ENCODE peak calls at places on chromosomes 4 and X, in nine cellular contexts. One of them, this sample, is unnamed.

GRCh38 chr4:54165011-54165410 is 64.1 kb upstream of the PDGFRA start:
- DNase-seq in activated CD4-positive, alpha-beta T cell treated with anti-CD3 and anti-CD28 coated beads, Interleukin-2, amount 10 ng/mL, durations not matched to agents 7 days and 5 days: no peak
- DNase-seq in stimulated activated CD8-positive, alpha-beta memory T cell treated with anti-CD3 and anti-CD28 coated beads, Interleukin-7, amount 100 ng/mL, for 4 hours: no peak
- DNase-seq in lung microvascular endothelial cell: no peak
- DNase-seq in GM12865: no peak
- DNase-seq in cardiac septum: no peak
- DNase-seq in Calu3: no peak
- DNase-seq in GM19239: no peak
- DNase-seq in smooth muscle cell of the brain vasculature: no peak
- DNase-seq in this sample: no peak

GRCh38 chrX:107712231-107713204 is 63.1 kb downstream of the TSC22D3 start:
- DNase-seq in activated CD4-positive, alpha-beta T cell treated with anti-CD3 and anti-CD28 coated beads, Interleukin-2, amount 10 ng/mL, durations not matched to agents 7 days and 5 days: no peak
- DNase-seq in stimulated activated CD8-positive, alpha-beta memory T cell treated with anti-CD3 and anti-CD28 coated beads, Interleukin-7, amount 100 ng/mL, for 4 hours: no peak
- DNase-seq in lung microvascular endothelial cell: peak
- DNase-seq in GM12865: no peak
- DNase-seq in cardiac septum: peak
- DNase-seq in Calu3: no peak
- DNase-seq in GM19239: no peak
- DNase-seq in smooth muscle cell of the brain vasculature: no peak
- DNase-seq in this sample: no peak

GRCh38 chrX:12563121-12563520 is 228.1 kb upstream of the PRPS2 start:
- DNase-seq in activated CD4-positive, alpha-beta T cell treated with anti-CD3 and anti-CD28 coated beads, Interleukin-2, amount 10 ng/mL, durations not matched to agents 7 days and 5 days: no peak
- DNase-seq in stimulated activated CD8-positive, alpha-beta memory T cell treated with anti-CD3 and anti-CD28 coated beads, Interleukin-7, amount 100 ng/mL, for 4 hours: no peak
- DNase-seq in lung microvascular endothelial cell: no peak
- DNase-seq in GM12865: no peak
- DNase-seq in cardiac septum: no peak
- DNase-seq in Calu3: no peak
- DNase-seq in GM19239: no peak
- DNase-seq in smooth muscle cell of the brain vasculature: no peak
- DNase-seq in this sample: no peak

GRCh38 chr4:64156253-64156652 is 253.0 kb downstream of the TECRL start:
- DNase-seq in activated CD4-positive, alpha-beta T cell treated with anti-CD3 and anti-CD28 coated beads, Interleukin-2, amount 10 ng/mL, durations not matched to agents 7 days and 5 days: no peak
- DNase-seq in stimulated activated CD8-positive, alpha-beta memory T cell treated with anti-CD3 and anti-CD28 coated beads, Interleukin-7, amount 100 ng/mL, for 4 hours: no peak
- DNase-seq in lung microvascular endothelial cell: no peak
- DNase-seq in GM12865: no peak
- DNase-seq in cardiac septum: no peak
- DNase-seq in Calu3: no peak
- DNase-seq in GM19239: no peak
- DNase-seq in smooth muscle cell of the brain vasculature: no peak
- DNase-seq in this sample: no peak

GRCh38 chr4:112031712-112032328 is 113.4 kb upstream of the FAM241A start:
- DNase-seq in activated CD4-positive, alpha-beta T cell treated with anti-CD3 and anti-CD28 coated beads, Interleukin-2, amount 10 ng/mL, durations not matched to agents 7 days and 5 days: peak
- DNase-seq in stimulated activated CD8-positive, alpha-beta memory T cell treated with anti-CD3 and anti-CD28 coated beads, Interleukin-7, amount 100 ng/mL, for 4 hours: no peak
- DNase-seq in lung microvascular endothelial cell: peak
- DNase-seq in GM12865: peak
- DNase-seq in cardiac septum: no peak
- DNase-seq in Calu3: peak
- DNase-seq in GM19239: peak
- DNase-seq in smooth muscle cell of the brain vasculature: peak
- DNase-seq in this sample: peak

GRCh38 chr4:8353158-8353495 is 83.6 kb downstream of the HTRA3 start:
- DNase-seq in activated CD4-positive, alpha-beta T cell treated with anti-CD3 and anti-CD28 coated beads, Interleukin-2, amount 10 ng/mL, durations not matched to agents 7 days and 5 days: no peak
- DNase-seq in stimulated activated CD8-positive, alpha-beta memory T cell treated with anti-CD3 and anti-CD28 coated beads, Interleukin-7, amount 100 ng/mL, for 4 hours: no peak
- DNase-seq in lung microvascular endothelial cell: no peak
- DNase-seq in GM12865: no peak
- DNase-seq in cardiac septum: peak
- DNase-seq in Calu3: no peak
- DNase-seq in GM19239: no peak
- DNase-seq in smooth muscle cell of the brain vasculature: no peak
- DNase-seq in this sample: no peak

GRCh38 chr4:123977623-123978022 is 581.0 kb downstream of the SPRY1 start:
- DNase-seq in activated CD4-positive, alpha-beta T cell treated with anti-CD3 and anti-CD28 coated beads, Interleukin-2, amount 10 ng/mL, durations not matched to agents 7 days and 5 days: no peak
- DNase-seq in stimulated activated CD8-positive, alpha-beta memory T cell treated with anti-CD3 and anti-CD28 coated beads, Interleukin-7, amount 100 ng/mL, for 4 hours: no peak
- DNase-seq in lung microvascular endothelial cell: no peak
- DNase-seq in GM12865: no peak
- DNase-seq in cardiac septum: no peak
- DNase-seq in Calu3: no peak
- DNase-seq in GM19239: no peak
- DNase-seq in smooth muscle cell of the brain vasculature: no peak
- DNase-seq in this sample: no peak

GRCh38 chrX:84248226-84248625 is 60.2 kb upstream of the RPS6KA6 start:
- DNase-seq in activated CD4-positive, alpha-beta T cell treated with anti-CD3 and anti-CD28 coated beads, Interleukin-2, amount 10 ng/mL, durations not matched to agents 7 days and 5 days: no peak
- DNase-seq in stimulated activated CD8-positive, alpha-beta memory T cell treated with anti-CD3 and anti-CD28 coated beads, Interleukin-7, amount 100 ng/mL, for 4 hours: no peak
- DNase-seq in lung microvascular endothelial cell: no peak
- DNase-seq in GM12865: no peak
- DNase-seq in cardiac septum: no peak
- DNase-seq in Calu3: no peak
- DNase-seq in GM19239: no peak
- DNase-seq in smooth muscle cell of the brain vasculature: no peak
- DNase-seq in this sample: no peak

GRCh38 chr4:29081230-29081955 is 1638.8 kb upstream of the PCDH7 start:
- DNase-seq in activated CD4-positive, alpha-beta T cell treated with anti-CD3 and anti-CD28 coated beads, Interleukin-2, amount 10 ng/mL, durations not matched to agents 7 days and 5 days: no peak
- DNase-seq in stimulated activated CD8-positive, alpha-beta memory T cell treated with anti-CD3 and anti-CD28 coated beads, Interleukin-7, amount 100 ng/mL, for 4 hours: no peak
- DNase-seq in lung microvascular endothelial cell: no peak
- DNase-seq in GM12865: no peak
- DNase-seq in cardiac septum: no peak
- DNase-seq in Calu3: no peak
- DNase-seq in GM19239: no peak
- DNase-seq in smooth muscle cell of the brain vasculature: no peak
- DNase-seq in this sample: no peak

GRCh38 chrX:107978707-107979307 is 3.4 kb downstream of the TEX13B start:
- DNase-seq in activated CD4-positive, alpha-beta T cell treated with anti-CD3 and anti-CD28 coated beads, Interleukin-2, amount 10 ng/mL, durations not matched to agents 7 days and 5 days: peak
- DNase-seq in stimulated activated CD8-positive, alpha-beta memory T cell treated with anti-CD3 and anti-CD28 coated beads, Interleukin-7, amount 100 ng/mL, for 4 hours: no peak
- DNase-seq in lung microvascular endothelial cell: peak
- DNase-seq in GM12865: peak
- DNase-seq in cardiac septum: no peak
- DNase-seq in Calu3: peak
- DNase-seq in GM19239: no peak
- DNase-seq in smooth muscle cell of the brain vasculature: no peak
- DNase-seq in this sample: no peak

GRCh38 chrX:48829016-48829735 is 2.9 kb downstream of the ERAS start:
- DNase-seq in activated CD4-positive, alpha-beta T cell treated with anti-CD3 and anti-CD28 coated beads, Interleukin-2, amount 10 ng/mL, durations not matched to agents 7 days and 5 days: no peak
- DNase-seq in stimulated activated CD8-positive, alpha-beta memory T cell treated with anti-CD3 and anti-CD28 coated beads, Interleukin-7, amount 100 ng/mL, for 4 hours: no peak
- DNase-seq in lung microvascular endothelial cell: no peak
- DNase-seq in GM12865: no peak
- DNase-seq in cardiac septum: no peak
- DNase-seq in Calu3: no peak
- DNase-seq in GM19239: no peak
- DNase-seq in smooth muscle cell of the brain vasculature: no peak
- DNase-seq in this sample: no peak

GRCh38 chrX:53724872-53725271 is 38.4 kb upstream of the HUWE1 start:
- DNase-seq in activated CD4-positive, alpha-beta T cell treated with anti-CD3 and anti-CD28 coated beads, Interleukin-2, amount 10 ng/mL, durations not matched to agents 7 days and 5 days: no peak
- DNase-seq in stimulated activated CD8-positive, alpha-beta memory T cell treated with anti-CD3 and anti-CD28 coated beads, Interleukin-7, amount 100 ng/mL, for 4 hours: no peak
- DNase-seq in lung microvascular endothelial cell: no peak
- DNase-seq in GM12865: no peak
- DNase-seq in cardiac septum: no peak
- DNase-seq in Calu3: no peak
- DNase-seq in GM19239: no peak
- DNase-seq in smooth muscle cell of the brain vasculature: no peak
- DNase-seq in this sample: no peak

GRCh38 chr4:57191523-57192034 is 81.4 kb upstream of the IGFBP7 start:
- DNase-seq in activated CD4-positive, alpha-beta T cell treated with anti-CD3 and anti-CD28 coated beads, Interleukin-2, amount 10 ng/mL, durations not matched to agents 7 days and 5 days: no peak
- DNase-seq in stimulated activated CD8-positive, alpha-beta memory T cell treated with anti-CD3 and anti-CD28 coated beads, Interleukin-7, amount 100 ng/mL, for 4 hours: no peak
- DNase-seq in lung microvascular endothelial cell: no peak
- DNase-seq in GM12865: no peak
- DNase-seq in cardiac septum: no peak
- DNase-seq in Calu3: no peak
- DNase-seq in GM19239: no peak
- DNase-seq in smooth muscle cell of the brain vasculature: peak
- DNase-seq in this sample: no peak

GRCh38 chr4:184328022-184328736 is 110.5 kb upstream of the ENPP6 start:
- DNase-seq in activated CD4-positive, alpha-beta T cell treated with anti-CD3 and anti-CD28 coated beads, Interleukin-2, amount 10 ng/mL, durations not matched to agents 7 days and 5 days: no peak
- DNase-seq in stimulated activated CD8-positive, alpha-beta memory T cell treated with anti-CD3 and anti-CD28 coated beads, Interleukin-7, amount 100 ng/mL, for 4 hours: no peak
- DNase-seq in lung microvascular endothelial cell: peak
- DNase-seq in GM12865: peak
- DNase-seq in cardiac septum: no peak
- DNase-seq in Calu3: no peak
- DNase-seq in GM19239: no peak
- DNase-seq in smooth muscle cell of the brain vasculature: no peak
- DNase-seq in this sample: no peak

GRCh38 chr4:181437895-181438294 is 805.3 kb upstream of the TENM3 start:
- DNase-seq in activated CD4-positive, alpha-beta T cell treated with anti-CD3 and anti-CD28 coated beads, Interleukin-2, amount 10 ng/mL, durations not matched to agents 7 days and 5 days: no peak
- DNase-seq in stimulated activated CD8-positive, alpha-beta memory T cell treated with anti-CD3 and anti-CD28 coated beads, Interleukin-7, amount 100 ng/mL, for 4 hours: no peak
- DNase-seq in lung microvascular endothelial cell: no peak
- DNase-seq in GM12865: no peak
- DNase-seq in cardiac septum: no peak
- DNase-seq in Calu3: no peak
- DNase-seq in GM19239: no peak
- DNase-seq in smooth muscle cell of the brain vasculature: no peak
- DNase-seq in this sample: no peak

GRCh38 chr4:168183717-168184571 is 91.6 kb downstream of the ANXA10 start:
- DNase-seq in activated CD4-positive, alpha-beta T cell treated with anti-CD3 and anti-CD28 coated beads, Interleukin-2, amount 10 ng/mL, durations not matched to agents 7 days and 5 days: no peak
- DNase-seq in stimulated activated CD8-positive, alpha-beta memory T cell treated with anti-CD3 and anti-CD28 coated beads, Interleukin-7, amount 100 ng/mL, for 4 hours: no peak
- DNase-seq in lung microvascular endothelial cell: peak
- DNase-seq in GM12865: peak
- DNase-seq in cardiac septum: no peak
- DNase-seq in Calu3: no peak
- DNase-seq in GM19239: no peak
- DNase-seq in smooth muscle cell of the brain vasculature: peak
- DNase-seq in this sample: no peak

GRCh38 chrX:48664156-48664555 is 19.4 kb upstream of the WAS start:
- DNase-seq in activated CD4-positive, alpha-beta T cell treated with anti-CD3 and anti-CD28 coated beads, Interleukin-2, amount 10 ng/mL, durations not matched to agents 7 days and 5 days: no peak
- DNase-seq in stimulated activated CD8-positive, alpha-beta memory T cell treated with anti-CD3 and anti-CD28 coated beads, Interleukin-7, amount 100 ng/mL, for 4 hours: no peak
- DNase-seq in lung microvascular endothelial cell: no peak
- DNase-seq in GM12865: no peak
- DNase-seq in cardiac septum: no peak
- DNase-seq in Calu3: no peak
- DNase-seq in GM19239: no peak
- DNase-seq in smooth muscle cell of the brain vasculature: no peak
- DNase-seq in this sample: no peak

GRCh38 chrX:46582964-46583363 is 9.4 kb downstream of the CHST7 start:
- DNase-seq in activated CD4-positive, alpha-beta T cell treated with anti-CD3 and anti-CD28 coated beads, Interleukin-2, amount 10 ng/mL, durations not matched to agents 7 days and 5 days: no peak
- DNase-seq in stimulated activated CD8-positive, alpha-beta memory T cell treated with anti-CD3 and anti-CD28 coated beads, Interleukin-7, amount 100 ng/mL, for 4 hours: no peak
- DNase-seq in lung microvascular endothelial cell: peak
- DNase-seq in GM12865: no peak
- DNase-seq in cardiac septum: no peak
- DNase-seq in Calu3: no peak
- DNase-seq in GM19239: no peak
- DNase-seq in smooth muscle cell of the brain vasculature: peak
- DNase-seq in this sample: no peak

GRCh38 chrX:104428231-104428630 is 137.8 kb upstream of the IL1RAPL2 start:
- DNase-seq in activated CD4-positive, alpha-beta T cell treated with anti-CD3 and anti-CD28 coated beads, Interleukin-2, amount 10 ng/mL, durations not matched to agents 7 days and 5 days: no peak
- DNase-seq in stimulated activated CD8-positive, alpha-beta memory T cell treated with anti-CD3 and anti-CD28 coated beads, Interleukin-7, amount 100 ng/mL, for 4 hours: no peak
- DNase-seq in lung microvascular endothelial cell: peak
- DNase-seq in GM12865: no peak
- DNase-seq in cardiac septum: no peak
- DNase-seq in Calu3: no peak
- DNase-seq in GM19239: no peak
- DNase-seq in smooth muscle cell of the brain vasculature: no peak
- DNase-seq in this sample: no peak

GRCh38 chr4:41712413-41712812 is 36.1 kb downstream of the PHOX2B start:
- DNase-seq in activated CD4-positive, alpha-beta T cell treated with anti-CD3 and anti-CD28 coated beads, Interleukin-2, amount 10 ng/mL, durations not matched to agents 7 days and 5 days: no peak
- DNase-seq in stimulated activated CD8-positive, alpha-beta memory T cell treated with anti-CD3 and anti-CD28 coated beads, Interleukin-7, amount 100 ng/mL, for 4 hours: no peak
- DNase-seq in lung microvascular endothelial cell: no peak
- DNase-seq in GM12865: no peak
- DNase-seq in cardiac septum: no peak
- DNase-seq in Calu3: no peak
- DNase-seq in GM19239: no peak
- DNase-seq in smooth muscle cell of the brain vasculature: no peak
- DNase-seq in this sample: no peak